ENCODE peak calls at places on chromosome 7, in five cellular contexts. X is H1, Y is K562, T is A549, A is GM12878. K is an unnamed sample.

GRCh38 chr7:6401536-6401935 is 46.2 kb downstream of the DAGLB start:
- DNase-seq in X (no peak), T (no peak), A (no peak), Y (no peak), K (no peak)

GRCh38 chr7:18357691-18358090 is 137.9 kb upstream of the HDAC9 start:
- DNase-seq in A (no peak), Y (no peak), X (no peak), T (peak), K (no peak)

GRCh38 chr7:42283553-42283952 is 46.5 kb upstream of the GLI3 start:
- DNase-seq in T (no peak), X (no peak), Y (no peak), A (no peak), K (no peak)

GRCh38 chr7:77349141-77349540 is 67.0 kb downstream of the GSAP start:
- DNase-seq in A (no peak), T (no peak), X (no peak), Y (no peak), K (no peak)

GRCh38 chr7:64494912-64495461 is 67.9 kb downstream of the ZNF680 start:
- DNase-seq in A (no peak), Y (no peak), T (no peak), X (no peak), K (no peak)

GRCh38 chr7:36600314-36600682 is 124.0 kb downstream of the AOAH start:
- DNase-seq in Y (no peak), X (no peak), T (no peak), A (no peak), K (no peak)

GRCh38 chr7:48035967-48036478 is 680 bp downstream of the C7orf57 start:
- DNase-seq in T (no peak), X (no peak), Y (no peak), A (no peak), K (no peak)

GRCh38 chr7:19928247-19928646 is 154.8 kb upstream of the TMEM196 start:
- DNase-seq in X (no peak), Y (no peak), A (peak), T (peak), K (no peak)

GRCh38 chr7:77447616-77448015 is 31.5 kb upstream of the GSAP start:
- DNase-seq in A (no peak), T (no peak), X (no peak), Y (no peak), K (no peak)

GRCh38 chr7:34675749-34676374 is 17.8 kb downstream of the NPSR1 start:
- DNase-seq in Y (peak), T (peak), X (no peak), A (peak), K (peak)

GRCh38 chr7:73768661-73769480 is 1.2 kb downstream of the CLDN3 start:
- DNase-seq in T (no peak), A (no peak), X (no peak), Y (no peak), K (no peak)

GRCh38 chr7:43785425-43785824 is 26.9 kb downstream of the BLVRA start:
- DNase-seq in T (no peak), Y (no peak), A (no peak), X (no peak), K (no peak)

DNA sequence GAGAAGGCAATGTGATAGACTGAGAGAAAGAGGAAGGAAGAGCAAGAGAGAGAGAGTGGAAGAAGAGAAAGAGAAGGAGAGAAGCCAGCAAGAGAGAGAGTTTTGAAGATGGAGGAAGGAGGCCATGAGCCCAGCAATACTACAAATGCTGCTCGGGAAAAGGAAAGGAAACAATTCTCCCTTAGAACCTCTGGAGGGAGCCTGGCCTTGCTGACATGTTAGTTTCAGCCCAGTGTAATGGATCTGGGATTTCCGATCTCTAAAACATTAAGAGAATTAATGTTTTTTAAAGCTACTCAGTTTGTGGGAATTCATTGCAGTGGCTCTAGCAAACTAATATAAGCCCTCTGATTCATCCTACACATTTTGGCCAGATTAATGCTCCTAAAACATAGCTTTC is 206.8 kb upstream of the MTPN start:
- DNase-seq in X (no peak), T (no peak), A (no peak), Y (no peak), K (no peak)
- TF ChIP-seq KDM1A in X (no peak), T (no peak), A (no peak), Y (no peak), K (no peak)

GRCh38 chr7:101410743-101411476 is 48.2 kb downstream of the COL26A1 start:
- DNase-seq in A (no peak), X (peak), T (peak), Y (peak), K (peak)
- TF ChIP-seq HDAC2 in A (no peak), X (no peak), T (no peak), Y (no peak), K (no peak)

GRCh38 chr7:76260171-76260703 is 42.2 kb upstream of the HSPB1 start:
- DNase-seq in X (peak), T (no peak), A (no peak), Y (peak), K (peak)

GRCh38 chr7:76265299-76265698 is 37.2 kb upstream of the HSPB1 start:
- DNase-seq in A (no peak), T (no peak), X (no peak), Y (no peak), K (no peak)

GRCh38 chr7:76261935-76262334 is 40.5 kb upstream of the HSPB1 start:
- DNase-seq in T (no peak), X (no peak), Y (no peak), A (no peak), K (no peak)

GRCh38 chr7:76261329-76261728 is 41.1 kb upstream of the HSPB1 start:
- DNase-seq in X (no peak), A (no peak), T (no peak), Y (no peak), K (no peak)

DNA sequence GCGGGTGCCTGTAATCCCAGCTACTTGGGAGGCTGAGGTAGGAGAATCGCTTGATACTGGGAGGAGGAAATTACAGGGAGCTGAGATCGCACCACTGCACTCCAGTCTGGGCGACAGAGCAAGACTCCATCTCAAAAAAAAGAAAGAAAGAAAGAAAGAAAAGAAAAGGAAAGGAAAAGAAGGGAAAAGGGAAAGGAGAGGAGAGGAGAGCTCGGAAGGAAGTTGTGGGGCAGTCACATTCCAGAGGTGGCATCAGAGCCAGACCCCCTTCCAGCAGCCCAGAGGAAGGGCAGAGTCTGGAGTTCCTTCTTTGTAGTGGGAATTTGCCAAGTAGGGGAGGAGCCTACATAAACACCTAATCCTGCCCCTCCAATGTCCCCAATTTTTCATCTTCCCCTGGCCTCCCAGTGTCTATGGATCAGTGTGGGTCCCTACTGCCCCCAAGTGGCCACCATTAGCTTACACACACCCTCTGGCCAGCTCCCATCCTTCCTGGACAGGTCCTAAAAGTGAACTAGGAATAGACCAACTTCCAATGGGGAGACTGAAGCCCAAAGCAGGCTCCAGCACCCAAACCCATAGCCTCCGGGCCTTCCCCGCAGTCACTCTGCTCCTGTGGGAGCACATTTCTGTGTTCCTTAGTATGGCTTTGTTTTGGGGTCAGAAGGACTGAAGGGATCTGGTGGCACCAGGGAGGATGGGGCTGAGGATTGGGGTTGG is 39.6 kb upstream of the HSPB1 start:
- DNase-seq in A (no peak), Y (peak), X (peak), T (peak), K (peak)
- TF ChIP-seq KDM1A in A (no peak), Y (no peak), X (no peak), T (no peak), K (no peak)

DNA sequence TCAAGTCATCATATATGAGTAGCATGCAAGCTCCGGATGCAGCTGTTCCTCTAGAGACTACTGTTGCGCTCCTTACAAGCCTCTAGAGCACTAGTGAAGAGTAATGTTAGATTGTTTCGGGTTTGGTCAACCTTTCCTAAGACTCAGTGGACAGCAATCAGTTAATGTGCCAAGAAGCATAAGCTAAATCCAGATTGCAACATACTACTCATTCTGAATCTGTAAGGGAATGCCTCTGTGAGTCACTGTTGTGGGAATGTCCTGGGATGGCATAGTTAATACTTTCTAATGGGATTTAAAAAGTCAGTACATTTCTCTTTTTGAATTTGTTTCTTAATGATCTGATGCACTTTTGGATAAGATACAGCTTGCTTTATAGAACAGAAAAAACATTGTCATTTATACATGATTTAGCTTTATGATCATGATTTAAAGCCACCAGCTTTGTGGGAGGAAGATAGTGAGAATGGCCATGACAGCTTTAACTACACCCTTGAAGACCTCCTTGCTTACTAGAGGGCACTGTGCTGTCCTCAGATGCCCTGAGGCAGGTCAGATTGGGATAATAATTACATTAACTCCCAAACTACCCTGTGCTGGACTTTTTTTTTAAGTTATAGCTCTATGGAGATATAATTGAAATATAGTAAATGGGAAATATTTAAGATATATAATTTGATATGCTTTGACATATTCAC is 138.4 kb downstream of the SDK1 start:
- DNase-seq in Y (no peak), X (no peak), A (no peak), T (peak), K (no peak)
- TF ChIP-seq HDAC2 in Y (no peak), X (no peak), A (no peak), T (no peak), K (no peak)

DNA sequence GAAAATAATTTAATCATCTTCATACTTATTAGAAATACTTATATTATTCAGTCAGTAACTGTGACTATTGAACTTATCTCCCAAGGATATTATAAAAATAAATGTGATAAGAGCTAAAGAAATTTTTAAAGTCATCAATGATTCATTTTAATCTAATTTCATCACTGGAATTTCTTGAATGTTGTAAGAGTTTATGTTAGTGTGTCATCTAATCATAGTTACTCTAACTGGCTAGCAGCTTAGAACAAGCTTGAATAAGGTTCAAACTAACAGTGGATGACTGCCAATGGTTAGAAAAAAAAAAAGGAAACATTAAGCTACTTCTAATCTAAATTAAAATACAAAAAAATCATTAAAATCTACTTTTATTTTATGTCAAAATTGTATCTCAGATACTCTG is 1066.3 kb downstream of the CNTNAP2 start:
- DNase-seq in X (no peak), Y (no peak), T (no peak), A (no peak), K (no peak)
- TF ChIP-seq KDM1A in X (no peak), Y (no peak), T (no peak), A (no peak), K (no peak)

GRCh38 chr7:106248616-106249015 is 36.2 kb downstream of the NAMPT start:
- DNase-seq in X (no peak), Y (no peak), T (no peak), A (no peak), K (no peak)

GRCh38 chr7:106247827-106248201 is 37.0 kb downstream of the NAMPT start:
- DNase-seq in A (no peak), X (no peak), Y (no peak), T (no peak), K (no peak)

GRCh38 chr7:106249488-106249887 is 35.3 kb downstream of the NAMPT start:
- DNase-seq in Y (no peak), A (no peak), X (no peak), T (no peak), K (no peak)

GRCh38 chr7:106243893-106244292 is 40.9 kb downstream of the NAMPT start:
- DNase-seq in A (no peak), Y (peak), X (no peak), T (no peak), K (no peak)

GRCh38 chr7:106246941-106247826 is 37.6 kb downstream of the NAMPT start:
- DNase-seq in T (no peak), A (no peak), Y (no peak), X (no peak), K (no peak)
- TF ChIP-seq HDAC2 in T (no peak), A (no peak), Y (no peak), X (no peak), K (no peak)

DNA sequence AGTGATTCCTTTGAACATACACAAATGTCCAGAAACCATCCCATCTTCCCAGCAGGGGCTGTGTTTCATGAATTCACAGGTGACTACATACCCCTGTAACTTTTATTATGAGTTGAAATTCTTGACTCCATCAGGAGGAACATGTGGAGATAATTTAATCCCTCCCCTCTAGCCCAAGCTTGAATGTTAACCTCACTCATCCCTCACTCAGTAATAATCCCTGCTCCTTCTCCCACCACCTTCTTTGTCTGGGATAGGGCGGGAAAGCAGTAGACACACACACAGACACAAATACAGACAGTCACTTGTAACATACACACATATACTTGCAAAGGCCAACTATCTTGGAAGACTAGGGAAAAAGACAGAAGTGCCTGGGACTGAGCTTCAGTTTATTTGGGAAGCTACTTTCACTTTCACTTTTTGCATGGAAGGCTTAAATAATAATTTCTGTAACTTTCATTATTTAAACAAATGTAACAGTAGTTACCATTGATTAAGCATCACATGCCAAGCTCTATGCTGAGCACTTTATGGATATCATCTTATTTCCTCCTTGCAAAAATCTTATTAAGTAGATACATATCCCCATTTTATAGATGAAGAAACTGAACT is 7.3 kb downstream of the AASS start:
- DNase-seq in A (no peak), X (no peak), T (no peak), Y (no peak), K (no peak)
- TF ChIP-seq KDM1A in A (no peak), X (no peak), T (no peak), Y (no peak), K (no peak)

GRCh38 chr7:151232272-151233110 is at the start of gene CHPF2:
- DNase-seq in X (no peak), T (peak), A (peak), Y (peak), K (peak)
- TF ChIP-seq HDAC2 in X (peak), T (no peak), A (no peak), Y (peak), K (peak)

GRCh38 chr7:155394413-155394812 is 63.5 kb upstream of the EN2 start:
- DNase-seq in X (no peak), Y (no peak), T (no peak), A (no peak), K (no peak)

GRCh38 chr7:155391414-155391813 is 66.5 kb upstream of the EN2 start:
- DNase-seq in A (no peak), T (no peak), X (no peak), Y (no peak), K (no peak)

GRCh38 chr7:155395176-155395797 is 62.6 kb upstream of the EN2 start:
- DNase-seq in X (no peak), A (no peak), Y (no peak), T (no peak), K (no peak)

GRCh38 chr7:155396661-155397060 is 61.3 kb upstream of the EN2 start:
- DNase-seq in T (no peak), A (no peak), Y (no peak), X (no peak), K (no peak)

DNA sequence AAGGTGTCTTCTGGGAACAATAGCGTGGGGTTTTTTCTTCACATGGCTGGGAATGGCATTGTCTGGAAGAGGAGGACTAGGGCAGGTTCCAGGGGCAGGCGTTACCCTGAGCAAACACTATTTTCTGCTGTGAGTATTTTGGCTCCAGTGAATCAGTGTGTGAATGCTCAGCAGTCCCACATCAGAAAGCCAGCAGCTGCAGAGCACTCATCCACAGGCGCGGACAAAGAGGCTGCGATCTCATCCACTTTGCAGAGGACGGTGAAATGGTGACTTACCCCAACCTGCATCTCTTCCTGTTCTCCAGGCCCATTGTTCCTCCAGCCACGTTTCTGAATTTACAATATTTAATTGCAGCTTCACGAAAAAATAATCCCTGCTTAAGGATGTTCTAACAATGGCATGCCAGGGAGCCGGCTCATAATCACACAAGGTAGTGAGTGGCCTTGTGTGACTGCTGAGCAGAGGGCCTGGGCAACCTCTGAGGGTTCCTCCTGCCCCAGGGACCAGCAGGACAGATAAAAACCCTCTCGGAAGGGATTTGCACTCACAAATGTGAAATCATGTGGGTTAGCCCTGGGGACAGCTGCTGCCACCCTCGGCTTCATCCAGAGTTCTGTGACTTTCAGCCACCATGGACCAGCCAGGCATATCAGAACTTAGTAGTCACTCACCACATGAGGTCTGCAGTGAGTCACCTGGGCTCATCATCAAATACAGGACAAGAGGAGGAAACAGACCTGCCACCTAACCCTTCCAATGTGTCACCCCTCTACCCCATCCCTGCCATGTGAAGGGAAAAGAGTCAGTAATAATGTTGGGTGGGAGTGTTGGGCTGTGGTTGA is 65.0 kb upstream of the EN2 start:
- DNase-seq in X (no peak), A (no peak), Y (no peak), T (peak), K (no peak)
- TF ChIP-seq KDM1A in X (no peak), A (no peak), Y (no peak), T (no peak), K (no peak)

K was measured in HepG2.